ENCODE peak calls at places on chromosomes 12 and 14, in five cellular contexts. M, K, B, N and O are unnamed samples. For H3K27me3, the result is how much of the 10 kb centered on the place peaks cover.

GRCh38 chr12:11743333-11743732 is 93.9 kb downstream of the ETV6 start:
- DNase-seq in M (no peak), K (no peak), B (no peak), N (no peak), O (no peak)

GRCh38 chr12:118544569-118544968 is 168.2 kb downstream of the SUDS3 start:
- DNase-seq in M (no peak), K (no peak), B (peak), N (no peak), O (peak)

GRCh38 chr12:131862600-131862993 is 31.8 kb upstream of the ULK1 start:
- DNase-seq in M (no peak), K (no peak), B (no peak), N (no peak), O (no peak)

GRCh38 chr12:120381752-120382419 is 12.9 kb upstream of the MSI1 start:
- DNase-seq in M (peak), K (no peak), B (no peak), N (no peak), O (no peak)

GRCh38 chr14:64478634-64479250 is 13.4 kb downstream of the AKAP5 start:
- DNase-seq in M (peak), K (no peak), B (no peak), N (no peak), O (no peak)

GRCh38 chr12:128852026-128852725 is 1.1 kb upstream of the GLT1D1 start:
- DNase-seq in M (no peak), K (no peak), B (no peak), N (peak), O (no peak)

GRCh38 chr14:69226736-69227135 is 33.2 kb upstream of the GALNT16 start:
- DNase-seq in M (no peak), K (no peak), B (no peak), N (no peak), O (no peak)

GRCh38 chr12:99822273-99822672 is 162.5 kb downstream of the ANKS1B start:
- DNase-seq in M (no peak), K (no peak), B (no peak), N (no peak), O (no peak)

GRCh38 chr14:22391908-22392307 is 197.1 kb downstream of the DAD1 start:
- DNase-seq in M (peak), K (no peak), B (no peak), N (peak), O (no peak)

GRCh38 chr14:43145361-43145760 is 1361.7 kb downstream of the FSCB start:
- DNase-seq in M (peak), K (no peak), B (no peak), N (no peak), O (no peak)

GRCh38 chr14:92596328-92596943 is 82.9 kb downstream of the RIN3 start:
- DNase-seq in M (no peak), K (no peak), B (no peak), N (no peak), O (no peak)

GRCh38 chr12:30725739-30726138 is 29.0 kb downstream of the CAPRIN2 start:
- DNase-seq in M (peak), K (no peak), B (peak), N (no peak), O (peak)

GRCh38 chr14:94998702-94999101 is 158.6 kb downstream of the DICER1 start:
- DNase-seq in M (no peak), K (no peak), B (no peak), N (no peak), O (no peak)

GRCh38 chr14:104865631-104866441 is 768 bp downstream of the CEP170B start:
- DNase-seq in M (peak), K (no peak), B (no peak), N (peak), O (peak)

GRCh38 chr12:56461235-56462159 is 6.9 kb upstream of the SPRYD4 start:
- DNase-seq in M (peak), K (no peak), B (peak), N (peak), O (no peak)

GRCh38 chr12:29781705-29782266 is 2.0 kb downstream of the TMTC1 start:
- DNase-seq in M (no peak), K (no peak), B (no peak), N (no peak), O (no peak)

GRCh38 chr12:981956-982355 is 9.1 kb upstream of the ERC1 start:
- DNase-seq in M (no peak), K (no peak), B (no peak), N (no peak), O (no peak)

GRCh38 chr12:106113042-106113441 is 25.7 kb downstream of the NUAK1 start:
- DNase-seq in M (no peak), K (no peak), B (no peak), N (no peak), O (peak)

GRCh38 chr12:69189378-69189978 is 49.9 kb upstream of the CPSF6 start:
- DNase-seq in M (no peak), K (no peak), B (no peak), N (no peak), O (no peak)

GRCh38 chr14:79764288-79764687 is 447.0 kb downstream of the DIO2 start:
- DNase-seq in M (no peak), K (no peak), B (no peak), N (no peak), O (no peak)

GRCh38 chr12:94679554-94679953 is 29.2 kb upstream of the TMCC3 start:
- DNase-seq in M (no peak), K (no peak), B (no peak), N (no peak), O (no peak)

GRCh38 chr14:77005559-77005958 is 22.9 kb downstream of the IRF2BPL start:
- DNase-seq in M (no peak), K (no peak), B (no peak), N (no peak), O (no peak)

GRCh38 chr12:68806488-68807237 is 1.3 kb upstream of the MDM2 start:
- DNase-seq in M (no peak), K (no peak), B (no peak), N (no peak), O (no peak)

GRCh38 chr12:22672951-22673350 is 48.0 kb downstream of the ETNK1 start:
- DNase-seq in M (peak), K (no peak), B (no peak), N (no peak), O (peak)

GRCh38 chr12:52690351-52691075 is 10.3 kb upstream of the KRT1 start:
- DNase-seq in M (no peak), K (no peak), B (no peak), N (no peak), O (no peak)

GRCh38 chr12:52691765-52692150 is 11.6 kb upstream of the KRT1 start:
- DNase-seq in M (no peak), K (no peak), B (no peak), N (no peak), O (no peak)

GRCh38 chr12:52692253-52692652 is 11.1 kb downstream of the KRT77 start:
- DNase-seq in M (no peak), K (no peak), B (no peak), N (no peak), O (no peak)

GRCh38 chr12:52689936-52690335 is 9.7 kb upstream of the KRT1 start:
- DNase-seq in M (no peak), K (no peak), B (no peak), N (no peak), O (no peak)

GRCh38 chr12:52691076-52691764 is 11.0 kb upstream of the KRT1 start:
- DNase-seq in M (no peak), K (peak), B (no peak), N (no peak), O (no peak)
- H3K27me3 ChIP-seq in M (under half), K (under half), B (under half), N (under half), O (under half)

GRCh38 chr12:6772331-6772695 is at the start of gene LAG3:
- DNase-seq in M (no peak), K (peak), B (no peak), N (no peak), O (no peak)
- H3K27me3 ChIP-seq in M (under half), K (under half), B (under half), N (under half), O (under half)

GRCh38 chr12:4975574-4975973 is 65.9 kb downstream of the KCNA1 start:
- DNase-seq in M (no peak), K (no peak), B (no peak), N (no peak), O (no peak)
- H3K27me3 ChIP-seq in M (under half), K (under half), B (under half), N (under half), O (under half)

DNA sequence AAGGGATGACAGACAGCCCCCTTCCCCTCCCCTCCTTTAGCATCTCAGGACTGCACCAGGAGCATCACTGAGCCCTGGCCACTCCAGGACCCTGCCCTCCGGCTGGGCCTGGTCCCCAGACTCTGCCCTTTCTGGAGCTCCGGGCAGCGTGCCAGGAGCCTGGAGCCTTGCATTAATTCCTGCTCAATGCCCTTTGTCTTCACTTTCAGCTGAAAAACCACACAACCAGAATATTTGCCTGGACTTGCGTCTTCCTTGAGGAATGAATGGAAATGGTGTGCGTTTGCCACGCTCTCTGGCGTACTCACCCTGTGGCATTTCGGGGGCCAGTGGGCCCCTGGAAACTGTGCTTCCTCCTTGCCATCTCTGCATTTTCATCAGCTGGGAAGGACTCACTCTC is 8.5 kb upstream of the RFLNA start:
- DNase-seq in M (no peak), K (no peak), B (no peak), N (no peak), O (no peak)
- H3K27me3 ChIP-seq in M (under half), K (under half), B (under half), N (under half), O (under half)

DNA sequence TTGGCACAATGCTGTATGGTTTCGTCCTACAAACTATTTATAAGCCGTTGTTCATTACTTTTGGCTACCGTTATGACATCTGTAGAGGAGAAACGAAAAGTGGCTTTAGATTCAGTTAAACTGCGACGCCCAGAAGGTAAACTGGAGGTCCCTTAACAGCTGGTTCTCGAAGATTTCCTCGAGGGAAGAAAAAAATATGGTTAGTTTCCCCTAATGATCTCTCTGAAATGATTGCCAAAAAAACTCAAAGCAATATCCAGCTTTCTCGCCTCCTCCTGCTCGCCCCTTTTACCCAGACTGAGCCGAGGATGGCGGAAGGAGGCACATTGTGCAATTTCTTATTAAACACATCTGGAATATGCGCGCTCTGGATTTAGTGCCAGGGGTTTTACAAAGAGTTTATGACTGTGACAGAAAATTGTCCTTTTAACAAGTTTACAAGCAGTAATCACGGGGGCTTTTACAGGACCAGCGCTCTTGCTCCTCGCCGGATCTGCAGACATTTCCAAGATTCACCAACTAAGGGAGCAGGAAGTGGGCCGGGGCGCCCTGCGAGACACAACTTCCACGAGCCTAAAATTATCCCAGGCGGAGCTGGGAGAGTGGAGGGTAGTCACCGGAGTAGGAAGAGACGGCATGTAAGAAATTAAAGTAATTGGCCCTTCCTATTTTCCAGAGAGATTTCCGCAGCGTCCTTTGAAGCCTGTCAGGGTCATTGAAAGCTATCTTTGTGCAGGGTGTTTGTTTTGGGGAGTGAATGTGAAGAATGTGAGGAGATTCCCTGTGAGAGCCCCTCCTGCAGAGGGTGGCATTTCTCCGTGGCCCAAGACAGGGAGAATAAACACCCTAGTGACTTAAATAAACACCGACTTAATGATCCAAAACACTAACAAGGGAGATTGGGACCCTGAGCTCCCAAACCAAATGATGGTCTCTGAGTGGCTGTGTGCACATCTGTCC is 5.6 kb downstream of the SIX1 start:
- DNase-seq in M (peak), K (no peak), B (no peak), N (no peak), O (no peak)
- H3K27me3 ChIP-seq in M (under half), K (half or more), B (under half), N (half or more), O (under half)

DNA sequence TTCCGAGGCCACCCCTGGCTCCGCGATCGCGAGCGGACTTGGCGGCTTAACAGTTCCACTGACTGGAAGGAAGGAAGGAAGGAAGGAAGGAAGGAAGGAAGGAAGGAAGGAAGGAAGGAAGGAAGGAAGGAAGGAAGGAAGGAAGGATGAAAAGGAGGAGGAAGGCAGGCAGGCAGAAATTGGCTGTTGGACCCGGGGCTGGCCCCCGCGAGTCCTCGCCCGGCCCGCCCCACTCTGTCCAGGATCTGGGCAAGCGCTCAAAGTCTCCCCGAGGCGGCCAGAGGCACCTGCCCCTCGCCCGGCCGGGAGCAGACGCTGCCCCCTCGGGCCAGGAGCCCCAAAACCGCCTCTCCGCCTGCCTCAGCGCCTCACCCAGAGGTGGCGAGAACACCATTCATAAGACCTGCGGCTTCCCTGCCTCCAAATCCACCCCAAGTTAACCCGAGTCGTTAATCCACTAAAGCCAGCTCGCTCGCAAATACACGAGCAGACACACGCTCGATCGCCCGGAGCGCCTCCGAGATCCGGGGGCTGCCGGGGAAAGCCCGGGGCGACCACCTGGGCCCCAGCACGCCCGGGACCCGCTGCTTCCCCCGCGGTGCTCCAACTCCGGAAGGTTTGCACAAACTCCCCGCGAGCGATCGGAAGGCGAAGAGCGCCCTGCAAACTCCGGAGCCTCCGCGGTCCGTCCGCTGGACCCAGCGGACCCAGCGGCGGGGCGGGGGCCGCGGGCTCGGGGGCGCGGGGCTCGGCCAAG is 844 bp downstream of the DPF3 start:
- DNase-seq in M (no peak), K (peak), B (no peak), N (no peak), O (no peak)
- H3K27me3 ChIP-seq in M (under half), K (under half), B (under half), N (half or more), O (under half)

DNA sequence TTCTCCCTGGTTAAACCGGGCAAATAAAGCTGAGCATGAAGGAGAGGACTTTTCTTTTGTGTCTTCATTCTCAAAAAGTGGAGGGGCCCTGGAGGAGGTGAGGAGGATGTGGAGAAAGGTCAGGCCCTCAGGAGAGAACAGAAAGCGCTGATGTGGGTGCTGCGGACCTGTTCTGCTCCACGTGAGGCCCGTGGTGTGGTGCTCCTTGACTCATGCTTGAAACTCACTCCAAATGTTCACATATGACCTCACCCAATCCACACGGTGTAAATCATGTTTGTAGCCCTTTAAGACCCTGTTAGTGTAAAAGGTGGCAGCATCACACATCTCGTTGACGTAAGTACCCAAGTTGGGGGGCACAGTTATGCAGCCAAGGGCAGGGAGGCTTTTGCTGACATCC is 126.2 kb downstream of the FOXN3 start:
- DNase-seq in M (no peak), K (no peak), B (no peak), N (no peak), O (no peak)
- H3K27me3 ChIP-seq in M (under half), K (under half), B (under half), N (under half), O (under half)

GRCh38 chr14:67516679-67517078 is 16.4 kb upstream of the PLEKHH1 start:
- DNase-seq in M (no peak), K (no peak), B (no peak), N (no peak), O (no peak)

GRCh38 chr14:67517083-67517482 is 16.0 kb upstream of the PLEKHH1 start:
- DNase-seq in M (no peak), K (no peak), B (no peak), N (peak), O (no peak)

GRCh38 chr14:67519406-67519805 is 13.7 kb upstream of the PLEKHH1 start:
- DNase-seq in M (no peak), K (no peak), B (no peak), N (no peak), O (no peak)

GRCh38 chr14:67522270-67522669 is 10.8 kb upstream of the PLEKHH1 start:
- DNase-seq in M (no peak), K (no peak), B (no peak), N (peak), O (no peak)

DNA sequence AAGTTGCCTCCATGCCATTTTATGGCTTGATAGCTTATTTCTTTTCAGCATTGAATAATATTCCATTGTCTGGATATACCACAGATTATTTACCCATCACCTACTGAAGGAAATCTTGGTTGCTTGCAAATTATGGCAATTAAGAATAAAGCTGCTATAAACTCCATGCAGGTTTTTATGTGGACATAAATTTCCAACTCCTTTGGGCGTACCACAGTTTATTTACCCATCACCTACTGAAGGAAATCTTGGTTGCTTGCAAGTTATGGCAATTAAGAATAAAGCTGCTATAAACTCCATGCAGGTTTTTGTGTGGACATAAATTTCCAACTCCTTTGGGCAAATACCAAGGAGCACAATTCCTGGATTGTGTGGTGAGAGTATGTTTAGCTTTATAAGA is 12.6 kb upstream of the PLEKHH1 start:
- DNase-seq in M (no peak), K (no peak), B (no peak), N (no peak), O (no peak)
- H3K27me3 ChIP-seq in M (under half), K (under half), B (under half), N (under half), O (under half)

GRCh38 chr14:86935241-86935640 is 1057.7 kb downstream of the GALC start:
- DNase-seq in M (no peak), K (no peak), B (peak), N (no peak), O (no peak)
- H3K27me3 ChIP-seq in M (under half), K (under half), B (under half), N (under half), O (under half)